ENCODE peak calls at places on chromosomes 6 and 20, in six cellular contexts. R is A549, A is K562, S is endothelial cell of umbilical vein, H is H1, E is HepG2. K is an unnamed sample.

GRCh38 chr6:134425521-134426316 is 107.8 kb upstream of the SGK1 start:
- DNase-seq in H (no peak), E (no peak), S (peak), R (no peak), A (no peak), K (no peak)

GRCh38 chr20:14879839-14880238 is 542.4 kb upstream of the FLRT3 start:
- DNase-seq in A (no peak), R (no peak), E (no peak), H (no peak), S (no peak), K (no peak)

GRCh38 chr20:64093013-64093503 is 8.9 kb upstream of the LKAAEAR1 start:
- DNase-seq in H (no peak), E (peak), S (no peak), A (peak), R (peak), K (no peak)

GRCh38 chr6:42281570-42281969 is 63.9 kb upstream of the MRPS10 start:
- DNase-seq in E (no peak), A (no peak), R (no peak), H (no peak), S (no peak), K (no peak)

GRCh38 chr20:3678198-3678597 is 3.6 kb downstream of the ADAM33 start:
- DNase-seq in S (no peak), R (no peak), H (no peak), E (no peak), A (no peak), K (no peak)

GRCh38 chr6:436308-437041 is 44.9 kb downstream of the IRF4 start:
- DNase-seq in E (no peak), A (peak), H (no peak), R (no peak), S (no peak), K (no peak)

GRCh38 chr6:116564921-116565872 is 6.1 kb upstream of the RWDD1 start:
- DNase-seq in A (no peak), S (peak), R (no peak), H (no peak), E (no peak), K (no peak)

GRCh38 chr20:50431066-50431450 is 79.1 kb upstream of the PTPN1 start:
- DNase-seq in H (no peak), A (no peak), E (no peak), R (no peak), S (no peak), K (no peak)

GRCh38 chr6:21137708-21138358 is 455.7 kb upstream of the SOX4 start:
- DNase-seq in A (no peak), H (no peak), S (peak), R (no peak), E (no peak), K (no peak)

GRCh38 chr20:62575976-62576722 is 66.2 kb upstream of the SLCO4A1 start:
- DNase-seq in E (no peak), R (no peak), A (no peak), H (no peak), S (no peak), K (no peak)

GRCh38 chr20:64131406-64131805 is 24.0 kb upstream of the NPBWR2 start:
- DNase-seq in R (peak), E (peak), H (peak), A (no peak), S (no peak), K (no peak)

GRCh38 chr6:138001750-138002349 is 105.4 kb downstream of the PERP start:
- DNase-seq in R (peak), H (peak), A (peak), S (peak), E (peak), K (peak)

GRCh38 chr6:11885159-11885558 is 106.6 kb upstream of the ADTRP start:
- DNase-seq in R (no peak), H (no peak), S (no peak), A (no peak), E (no peak), K (no peak)

GRCh38 chr6:2659882-2660281 is 90.8 kb downstream of the MYLK4 start:
- DNase-seq in H (no peak), A (no peak), E (no peak), R (peak), S (no peak), K (no peak)

GRCh38 chr6:34154668-34155447 is 9.0 kb upstream of the GRM4 start:
- DNase-seq in S (peak), R (peak), E (no peak), H (peak), A (peak), K (peak)

GRCh38 chr6:58198301-58198700 is 880.9 kb downstream of the PRIM2 start:
- DNase-seq in E (no peak), S (no peak), A (no peak), H (no peak), R (peak), K (no peak)

GRCh38 chr6:147693185-147693584 is 184.7 kb downstream of the SAMD5 start:
- DNase-seq in R (no peak), A (no peak), S (no peak), E (no peak), H (no peak), K (no peak)

GRCh38 chr6:97885230-97885772 is 602.3 kb upstream of the MMS22L start:
- DNase-seq in A (no peak), R (no peak), E (no peak), H (no peak), S (no peak), K (no peak)

GRCh38 chr6:93164781-93165180 is 254.6 kb downstream of the EPHA7 start:
- DNase-seq in E (no peak), A (no peak), H (no peak), R (no peak), S (no peak), K (no peak)

GRCh38 chr6:31270788-31271640 is 878 bp downstream of the HLA-C start:
- DNase-seq in H (peak), R (peak), S (peak), E (no peak), A (no peak), K (peak)

GRCh38 chr20:6746901-6747609 is 20.4 kb upstream of the BMP2 start:
- DNase-seq in H (no peak), S (peak), R (peak), E (peak), A (no peak), K (peak)

GRCh38 chr20:2206957-2207769 is 88.6 kb upstream of the TGM3 start:
- DNase-seq in R (peak), H (peak), E (peak), S (peak), A (peak), K (peak)

GRCh38 chr6:100194535-100194934 is 200.5 kb upstream of the MCHR2 start:
- DNase-seq in H (no peak), E (no peak), R (no peak), A (no peak), S (no peak), K (no peak)

GRCh38 chr20:2705931-2706645 is 13.5 kb downstream of the EBF4 start:
- DNase-seq in H (no peak), R (no peak), A (no peak), E (no peak), S (no peak), K (no peak)

GRCh38 chr6:81985191-81985590 is 232.7 kb upstream of the TENT5A start:
- DNase-seq in E (no peak), A (no peak), R (no peak), S (no peak), H (no peak), K (no peak)

GRCh38 chr20:24670981-24671380 is 201.6 kb downstream of the SYNDIG1 start:
- DNase-seq in R (no peak), A (no peak), S (no peak), E (no peak), H (no peak), K (no peak)

GRCh38 chr6:81145506-81145905 is 607.0 kb downstream of the TENT5A start:
- DNase-seq in H (no peak), E (no peak), A (no peak), R (no peak), S (no peak), K (no peak)

GRCh38 chr6:90144928-90145520 is 151.6 kb downstream of the BACH2 start:
- DNase-seq in H (no peak), A (no peak), R (no peak), E (no peak), S (no peak), K (no peak)

GRCh38 chr6:137832110-137832509 is 34.9 kb upstream of the TNFAIP3 start:
- DNase-seq in R (peak), A (peak), S (no peak), H (no peak), E (no peak), K (no peak)

GRCh38 chr6:11712760-11713159 is 65.8 kb downstream of the ADTRP start:
- DNase-seq in H (no peak), R (no peak), A (no peak), S (no peak), E (no peak), K (no peak)

GRCh38 chr20:8228315-8228714 is 96.2 kb downstream of the PLCB1 start:
- DNase-seq in R (no peak), S (no peak), E (no peak), A (no peak), H (no peak), K (no peak)

GRCh38 chr6:7727150-7727950 is 1.5 kb downstream of the BMP6 start:
- DNase-seq in A (no peak), E (no peak), S (no peak), R (peak), H (peak), K (peak)

GRCh38 chr6:15754706-15755079 is 91.9 kb upstream of the DTNBP1 start:
- DNase-seq in R (no peak), H (no peak), E (no peak), S (no peak), A (no peak), K (no peak)

GRCh38 chr6:55919909-55920308 is 44.5 kb upstream of the BMP5 start:
- DNase-seq in R (no peak), H (no peak), A (no peak), E (no peak), S (no peak), K (no peak)

GRCh38 chr6:55922406-55922805 is 47.0 kb upstream of the BMP5 start:
- DNase-seq in H (no peak), E (no peak), R (no peak), S (no peak), A (no peak), K (no peak)

GRCh38 chr6:55917756-55918415 is 42.5 kb upstream of the BMP5 start:
- DNase-seq in A (no peak), H (no peak), S (no peak), E (no peak), R (no peak), K (no peak)

GRCh38 chr6:55916188-55916587 is 40.8 kb upstream of the BMP5 start:
- DNase-seq in H (no peak), E (no peak), S (no peak), R (no peak), A (no peak), K (no peak)

DNA sequence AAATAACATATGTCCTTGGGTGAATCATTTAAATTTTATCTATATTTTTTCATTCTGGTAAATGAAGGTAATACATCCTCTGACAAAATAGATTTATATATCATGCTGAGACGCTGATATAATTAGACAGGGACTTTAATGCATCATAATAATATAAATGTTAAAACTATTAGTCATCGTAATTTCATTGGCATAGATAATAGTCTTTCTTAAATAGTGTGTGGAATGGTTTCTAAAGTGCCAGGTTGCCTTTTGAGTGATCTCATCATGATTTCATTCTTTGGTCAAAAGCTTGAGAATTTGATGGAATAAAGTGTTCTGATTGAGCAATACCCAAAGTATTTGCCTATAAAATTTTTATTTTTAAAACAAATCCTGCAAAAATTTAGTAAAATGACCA is 43.2 kb upstream of the BMP5 start:
- DNase-seq in H (no peak), E (no peak), S (no peak), A (no peak), R (no peak), K (no peak)
- TF ChIP-seq JUN in H (no peak), E (no peak), S (no peak), A (no peak), R (no peak), K (no peak)

DNA sequence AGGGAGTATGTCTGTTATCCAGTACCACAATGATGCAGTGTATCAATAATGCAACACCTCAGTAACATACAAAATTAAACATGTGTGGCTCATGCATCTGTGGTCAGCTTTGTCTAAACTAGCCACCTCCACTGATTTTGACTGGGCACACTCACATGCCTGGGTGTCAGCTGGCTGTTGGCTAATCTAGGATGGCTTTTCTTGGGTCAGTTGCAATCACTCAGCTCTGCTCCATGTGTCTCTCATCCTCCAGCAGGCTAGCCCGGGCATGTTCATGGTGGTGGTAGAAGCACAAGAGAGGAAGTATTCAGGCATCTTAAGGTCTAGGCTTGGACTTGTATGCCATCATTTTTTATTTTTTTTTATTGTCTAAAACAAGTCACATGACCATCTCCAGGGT is 59.3 kb upstream of the JAG1 start:
- DNase-seq in H (no peak), A (no peak), S (no peak), E (no peak), R (no peak), K (no peak)
- TF ChIP-seq JUN in H (no peak), A (no peak), S (no peak), E (no peak), R (no peak), K (no peak)

DNA sequence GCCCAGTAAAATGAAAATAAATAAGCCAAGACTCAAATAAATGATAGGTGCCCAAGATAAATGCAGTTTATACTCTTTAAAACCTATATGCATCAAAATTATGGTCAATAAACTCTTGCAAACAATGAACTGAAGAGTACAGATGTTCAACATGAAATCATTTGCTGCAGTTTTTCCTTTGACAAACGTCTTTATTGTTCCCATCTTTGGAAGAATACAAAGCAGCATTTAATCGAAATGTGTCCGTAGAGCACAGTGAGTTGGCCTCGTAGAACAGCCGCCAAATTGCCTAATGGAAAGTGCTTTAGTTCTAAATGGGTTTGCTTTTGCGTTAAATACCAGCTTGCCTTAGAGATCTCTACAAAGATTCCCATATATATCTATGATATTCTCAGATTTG is 447.4 kb downstream of the PKHD1 start:
- DNase-seq in E (no peak), S (no peak), R (no peak), H (no peak), A (no peak), K (no peak)
- TF ChIP-seq JUN in E (no peak), S (no peak), R (no peak), H (no peak), A (no peak), K (no peak)

GRCh38 chr20:4944918-4945317 is 56.4 kb downstream of the SLC23A2 start:
- DNase-seq in H (no peak), R (no peak), E (no peak), A (no peak), S (no peak), K (no peak)

GRCh38 chr20:4947817-4948559 is 53.3 kb downstream of the SLC23A2 start:
- DNase-seq in E (no peak), S (no peak), A (no peak), H (no peak), R (no peak), K (no peak)

GRCh38 chr20:4946585-4947378 is 54.5 kb downstream of the SLC23A2 start:
- DNase-seq in E (no peak), S (no peak), R (no peak), H (no peak), A (no peak), K (no peak)

GRCh38 chr20:4942336-4942735 is 59.0 kb downstream of the SLC23A2 start:
- DNase-seq in R (no peak), H (no peak), E (no peak), S (no peak), A (no peak), K (no peak)

DNA sequence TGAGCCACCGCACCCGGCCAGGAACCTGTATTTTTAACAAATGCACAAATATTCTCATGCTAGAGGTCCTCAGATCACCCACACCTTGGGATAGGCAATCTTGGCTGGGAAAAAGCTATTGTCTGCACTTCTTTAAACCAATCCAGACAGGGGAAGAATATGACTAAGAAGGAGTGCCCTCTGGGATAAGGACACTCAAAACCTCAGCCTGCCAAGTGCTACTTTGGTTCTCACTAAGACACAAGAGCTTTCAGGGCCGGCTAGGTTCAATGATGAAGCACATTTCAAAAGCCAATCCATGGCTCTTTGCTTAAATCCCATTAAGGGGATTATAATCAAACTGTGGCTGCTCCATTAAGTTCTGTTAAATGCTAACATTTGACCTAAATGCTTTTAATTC is 56.8 kb downstream of the SLC23A2 start:
- DNase-seq in A (no peak), R (no peak), H (no peak), S (no peak), E (no peak), K (no peak)
- TF ChIP-seq JUN in A (no peak), R (no peak), H (no peak), S (no peak), E (no peak), K (no peak)

GRCh38 chr6:71011861-71012260 is 55.0 kb upstream of the B3GAT2 start:
- DNase-seq in R (no peak), S (no peak), E (no peak), H (no peak), A (no peak), K (no peak)

GRCh38 chr6:71015392-71015791 is 58.5 kb upstream of the B3GAT2 start:
- DNase-seq in H (no peak), R (no peak), E (no peak), S (no peak), A (no peak), K (no peak)

GRCh38 chr6:71012871-71013456 is 56.1 kb upstream of the B3GAT2 start:
- DNase-seq in H (no peak), A (peak), E (peak), S (peak), R (peak), K (no peak)
- TF ChIP-seq JUN in H (no peak), A (no peak), E (no peak), S (no peak), R (no peak), K (no peak)

GRCh38 chr20:39702716-39703349 is 740.7 kb downstream of the DHX35 start:
- DNase-seq in H (no peak), A (no peak), E (no peak), S (no peak), R (no peak), K (no peak)

GRCh38 chr20:39700527-39700926 is 738.4 kb downstream of the DHX35 start:
- DNase-seq in S (no peak), A (no peak), R (no peak), E (no peak), H (no peak), K (no peak)

DNA sequence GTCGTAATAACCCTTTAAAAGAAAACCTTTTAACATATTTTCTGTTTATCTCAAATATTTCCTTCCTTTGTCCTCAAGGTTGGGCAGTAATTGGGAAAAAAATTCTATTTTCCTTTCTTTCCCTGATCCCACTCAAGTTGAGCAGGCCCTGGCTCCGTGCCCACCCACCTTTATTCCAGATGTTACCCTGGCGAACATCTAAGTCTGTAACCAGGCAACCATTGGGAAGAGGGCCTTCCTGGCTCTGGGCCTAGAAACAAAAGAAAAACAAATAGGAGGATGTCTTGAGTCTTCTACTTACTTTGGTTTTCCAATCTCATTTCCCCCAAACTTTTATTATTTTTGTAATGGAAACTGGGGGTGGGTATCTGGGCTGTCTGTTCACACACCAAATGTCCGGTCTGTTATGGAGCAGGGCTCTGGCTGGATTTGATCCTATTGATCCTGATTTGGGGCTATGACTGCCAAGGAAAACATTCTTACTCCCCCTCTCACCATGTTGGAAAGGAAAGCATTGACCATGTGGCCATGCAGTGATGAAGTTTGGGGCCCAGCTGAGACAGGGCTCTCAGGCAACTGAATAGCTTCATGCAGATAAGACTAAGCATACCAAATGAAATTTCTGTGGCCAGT is 744.1 kb downstream of the DHX35 start:
- DNase-seq in H (no peak), S (peak), E (no peak), A (no peak), R (no peak), K (no peak)
- TF ChIP-seq JUN in H (no peak), S (no peak), E (no peak), A (no peak), R (no peak), K (no peak)